ENCODE peak calls at places on chromosomes 12 and 14, in five cellular contexts. J, R, M, V and A are unnamed samples.

GRCh38 chr12:27780612-27781408 is 774 bp upstream of the MANSC4 start:
- DNase-seq in J (no peak), R (peak; percentile 28), M (no peak), V (peak; percentile 55), A (no peak)

GRCh38 chr14:84894254-84894653 is 635.7 kb upstream of the FLRT2 start:
- DNase-seq in J (no peak), R (no peak), M (no peak), V (no peak), A (no peak)

GRCh38 chr14:24279301-24280186 is 8.1 kb upstream of the RABGGTA start:
- DNase-seq in J (no peak), R (no peak), M (no peak), V (no peak), A (peak; percentile 57)

GRCh38 chr12:109706747-109707469 is 6.7 kb upstream of the FAM222A start:
- DNase-seq in J (no peak), R (no peak), M (no peak), V (no peak), A (no peak)

GRCh38 chr14:55188686-55189295 is 2.6 kb downstream of the DLGAP5 start:
- DNase-seq in J (no peak), R (no peak), M (no peak), V (no peak), A (no peak)

GRCh38 chr14:57346741-57347140 is 43.6 kb upstream of the NAA30 start:
- DNase-seq in J (no peak), R (no peak), M (no peak), V (no peak), A (no peak)

GRCh38 chr12:57093412-57094193 is 4.7 kb downstream of the NAB2 start:
- DNase-seq in J (peak; percentile 62), R (peak; percentile 64), M (peak; percentile 81), V (peak; percentile 29), A (no peak)

GRCh38 chr14:23950411-23951135 is 3.0 kb upstream of the DHRS4 start:
- DNase-seq in J (no peak), R (no peak), M (no peak), V (no peak), A (no peak)

GRCh38 chr14:35909675-35910074 is 83.5 kb downstream of the BRMS1L start:
- DNase-seq in J (no peak), R (no peak), M (no peak), V (no peak), A (no peak)

GRCh38 chr12:96073346-96074336 is 38.3 kb upstream of the LTA4H start:
- DNase-seq in J (no peak), R (peak; percentile 38), M (no peak), V (no peak), A (no peak)

GRCh38 chr12:24066865-24067264 is 117.4 kb upstream of the SOX5 start:
- DNase-seq in J (no peak), R (no peak), M (no peak), V (no peak), A (no peak)

GRCh38 chr12:42691991-42692557 is 102.5 kb upstream of the PRICKLE1 start:
- DNase-seq in J (no peak), R (peak; percentile 53), M (no peak), V (peak; percentile 66), A (no peak)

GRCh38 chr14:68408680-68409079 is 384.2 kb downstream of the ZFP36L1 start:
- DNase-seq in J (no peak), R (no peak), M (no peak), V (no peak), A (no peak)
- TF ChIP-seq CTCF in J (no peak), R (no peak), M (no peak), V (no peak), A (peak; percentile 49)

DNA sequence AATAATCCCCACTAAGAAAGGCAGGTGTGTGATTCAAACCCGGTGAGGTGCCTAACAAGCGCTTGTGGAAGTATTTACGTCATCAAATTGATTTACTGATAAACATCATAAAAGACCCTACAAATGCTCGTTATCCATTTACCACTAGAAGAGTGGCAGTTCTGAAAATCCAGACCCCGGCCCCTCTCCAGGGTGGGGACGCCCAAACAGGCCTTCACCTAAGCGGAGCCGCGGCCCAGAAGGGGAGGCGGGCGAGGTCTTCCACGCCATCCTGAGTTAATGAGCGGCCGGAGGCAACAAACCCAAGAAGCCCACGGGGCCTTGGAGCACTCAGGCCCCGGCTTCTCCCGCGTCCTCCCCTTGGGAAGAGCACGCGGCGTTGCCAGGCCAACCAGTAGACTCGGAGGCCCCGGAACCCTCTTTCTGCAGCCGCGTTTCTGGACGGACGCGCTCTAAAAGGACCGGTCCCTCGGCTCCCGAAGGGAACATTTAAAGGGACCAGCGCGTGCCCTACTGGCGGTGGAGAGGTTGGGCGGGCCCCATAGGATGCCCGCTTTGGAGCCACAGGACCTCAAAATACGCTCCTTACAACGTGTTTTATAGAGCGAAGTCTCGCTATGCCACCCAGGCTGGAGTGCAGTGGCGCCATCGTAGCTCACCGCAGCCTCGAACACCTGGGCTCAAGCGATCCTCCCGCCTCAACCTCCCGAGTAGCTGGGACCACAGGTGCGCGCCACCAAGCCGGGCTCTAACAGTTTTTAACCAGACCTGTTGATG is 3.5 kb downstream of the PTPN21 start:
- DNase-seq in J (peak; percentile 65), R (peak; percentile 91), M (peak; percentile 90), V (no peak), A (peak; percentile 89)
- TF ChIP-seq CTCF in J (peak; percentile 53), R (peak; percentile 22), M (peak; percentile 30), V (no peak), A (peak; percentile 38)

GRCh38 chr12:120468846-120469449 is 600 bp downstream of the SRSF9 start:
- DNase-seq in J (peak; percentile 13), R (peak; percentile 36), M (peak; percentile 74), V (no peak), A (no peak)
- TF ChIP-seq CTCF in J (no peak), R (no peak), M (no peak), V (no peak), A (no peak)

DNA sequence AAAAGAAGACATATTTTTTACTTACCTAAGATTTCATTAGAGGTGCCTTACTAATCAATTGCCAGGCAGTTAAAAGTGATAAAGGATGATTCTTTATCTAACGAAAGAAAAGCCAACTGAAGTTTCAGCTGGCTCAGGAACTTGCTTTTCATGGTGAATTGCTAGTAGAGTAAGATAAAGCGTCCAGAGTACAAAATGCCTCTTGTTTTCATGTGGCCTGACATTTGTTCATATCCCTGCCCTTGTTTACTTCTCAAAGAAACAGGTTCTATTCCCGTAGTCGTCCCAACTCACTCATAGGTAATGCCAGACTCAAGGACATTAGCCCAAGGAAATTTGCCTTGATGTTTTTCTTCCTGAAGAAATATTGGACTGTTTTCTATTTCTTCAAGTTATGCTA is 420.8 kb downstream of the RAD51B start:
- DNase-seq in J (no peak), R (no peak), M (no peak), V (no peak), A (no peak)
- TF ChIP-seq CTCF in J (no peak), R (no peak), M (no peak), V (no peak), A (no peak)

DNA sequence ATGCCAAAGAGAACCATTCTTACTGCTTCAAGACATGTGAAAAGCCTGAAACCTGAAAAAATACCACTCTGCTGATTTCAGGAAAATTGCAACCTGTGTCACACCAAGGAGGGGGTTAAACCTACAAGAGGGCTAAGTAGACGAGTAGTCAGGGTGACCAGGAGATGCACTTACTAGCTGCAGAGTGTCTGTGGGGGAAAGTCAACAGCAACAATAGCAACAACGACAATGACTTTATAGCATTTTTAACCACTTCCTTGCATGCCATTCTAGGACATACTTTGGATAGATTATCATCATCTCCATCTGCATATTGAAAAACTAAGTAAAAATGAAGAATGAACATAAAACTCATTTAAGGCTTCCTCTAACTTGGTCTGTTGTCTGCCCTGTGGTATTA is 902.7 kb downstream of the BCL11B start:
- DNase-seq in J (no peak), R (no peak), M (no peak), V (no peak), A (no peak)
- TF ChIP-seq CTCF in J (no peak), R (no peak), M (no peak), V (no peak), A (no peak)

GRCh38 chr12:25653487-25654175 is 100.5 kb upstream of the LMNTD1 start:
- DNase-seq in J (no peak), R (no peak), M (no peak), V (no peak), A (no peak)

GRCh38 chr12:25655702-25656101 is 102.6 kb upstream of the LMNTD1 start:
- DNase-seq in J (no peak), R (no peak), M (no peak), V (no peak), A (no peak)
- TF ChIP-seq CTCF in J (no peak), R (no peak), M (no peak), V (no peak), A (no peak)

GRCh38 chr14:101503431-101504095 is 57.7 kb upstream of the DIO3 start:
- DNase-seq in J (no peak), R (no peak), M (peak; percentile 42), V (no peak), A (peak; percentile 65)

GRCh38 chr14:101506921-101507300 is 54.4 kb upstream of the DIO3 start:
- DNase-seq in J (no peak), R (no peak), M (peak; percentile 51), V (no peak), A (peak; percentile 85)

GRCh38 chr14:101506211-101506920 is 54.9 kb upstream of the DIO3 start:
- DNase-seq in J (no peak), R (no peak), M (peak; percentile 51), V (no peak), A (peak; percentile 64)

GRCh38 chr14:101504096-101504948 is 57.0 kb upstream of the DIO3 start:
- DNase-seq in J (no peak), R (no peak), M (peak; percentile 59), V (no peak), A (peak; percentile 76)

DNA sequence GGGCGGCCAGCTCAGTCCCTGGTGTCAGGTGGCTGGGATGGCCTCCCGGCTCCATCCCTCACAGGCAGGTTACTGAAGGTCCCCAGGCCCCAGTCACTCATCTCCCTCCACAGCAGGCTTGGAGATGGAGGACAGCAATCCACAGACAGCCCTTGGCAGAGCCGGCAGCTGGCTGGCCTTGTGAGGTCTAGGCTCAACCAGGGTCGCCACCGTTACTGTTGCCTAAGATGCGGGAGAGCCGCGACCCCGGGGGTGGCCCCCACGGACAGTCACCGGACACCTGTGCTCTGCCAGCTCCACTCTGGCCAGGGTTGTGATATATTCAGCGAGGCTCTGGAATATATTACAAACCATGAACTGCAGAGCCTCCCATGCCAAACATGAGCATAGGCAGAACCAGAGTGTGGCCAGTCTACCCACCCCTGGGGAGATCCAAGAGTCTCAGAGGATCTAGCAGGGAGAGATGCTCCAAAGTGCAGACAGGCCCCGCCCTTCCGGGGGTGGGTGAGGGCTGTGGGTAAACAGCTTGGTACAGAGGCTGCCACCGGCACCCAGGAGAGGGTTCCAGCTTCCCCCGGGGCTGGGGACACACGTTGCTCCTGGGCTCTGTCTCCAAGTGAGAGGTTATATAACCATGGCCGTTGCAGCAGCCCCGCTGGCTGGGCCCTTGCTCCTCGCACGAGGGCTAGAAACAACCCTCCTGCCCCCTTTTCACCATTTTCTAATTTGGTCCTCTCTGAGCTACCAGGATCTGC is 55.9 kb upstream of the DIO3 start:
- DNase-seq in J (no peak), R (no peak), M (peak; percentile 47), V (no peak), A (peak; percentile 81)
- TF ChIP-seq CTCF in J (no peak), R (no peak), M (no peak), V (no peak), A (no peak)